ENCODE peak calls at places on chromosomes 16 and 17, in six cellular contexts. One of them, this sample, is unnamed.

GRCh38 chr16:31537362-31537921 is 9.7 kb downstream of the AHSP start:
- DNase-seq in HEK293T: no peak
- DNase-seq in GM12878: no peak
- DNase-seq in K562: no peak
- DNase-seq in IMR-90: no peak
- DNase-seq in HepG2: no peak
- DNase-seq in this sample: no peak

GRCh38 chr17:8846768-8847211 is 20.7 kb downstream of the PIK3R6 start:
- DNase-seq in HEK293T: peak
- DNase-seq in GM12878: no peak
- DNase-seq in K562: peak
- DNase-seq in IMR-90: peak
- DNase-seq in HepG2: peak
- DNase-seq in this sample: no peak

GRCh38 chr17:83055911-83056582 is 23.4 kb upstream of the METRNL start:
- DNase-seq in HEK293T: no peak
- DNase-seq in GM12878: no peak
- DNase-seq in K562: no peak
- DNase-seq in IMR-90: peak
- DNase-seq in HepG2: peak
- DNase-seq in this sample: peak

GRCh38 chr16:88063201-88063773 is 112.1 kb downstream of the BANP start:
- DNase-seq in HEK293T: no peak
- DNase-seq in GM12878: no peak
- DNase-seq in K562: no peak
- DNase-seq in IMR-90: peak
- DNase-seq in HepG2: no peak
- DNase-seq in this sample: no peak

GRCh38 chr16:14562691-14563491 is 67.2 kb downstream of the PARN start:
- DNase-seq in HEK293T: peak
- DNase-seq in GM12878: no peak
- DNase-seq in K562: peak
- DNase-seq in IMR-90: peak
- DNase-seq in HepG2: peak
- DNase-seq in this sample: peak

GRCh38 chr17:78696016-78696992 is 85.8 kb downstream of the CYTH1 start:
- DNase-seq in HEK293T: no peak
- DNase-seq in GM12878: no peak
- DNase-seq in K562: no peak
- DNase-seq in IMR-90: no peak
- DNase-seq in HepG2: no peak
- DNase-seq in this sample: no peak

GRCh38 chr17:66146394-66146793 is 45.5 kb downstream of the CEP112 start:
- DNase-seq in HEK293T: no peak
- DNase-seq in GM12878: no peak
- DNase-seq in K562: no peak
- DNase-seq in IMR-90: no peak
- DNase-seq in HepG2: no peak
- DNase-seq in this sample: no peak

GRCh38 chr17:66549731-66550207 is 247.4 kb downstream of the PRKCA start:
- DNase-seq in HEK293T: no peak
- DNase-seq in GM12878: no peak
- DNase-seq in K562: no peak
- DNase-seq in IMR-90: peak
- DNase-seq in HepG2: no peak
- DNase-seq in this sample: no peak

GRCh38 chr16:85612191-85612800 is 826 bp upstream of the GSE1 start:
- DNase-seq in HEK293T: peak
- DNase-seq in GM12878: no peak
- DNase-seq in K562: peak
- DNase-seq in IMR-90: peak
- DNase-seq in HepG2: peak
- DNase-seq in this sample: peak

GRCh38 chr17:4130715-4131114 is 12.1 kb downstream of the ZZEF1 start:
- DNase-seq in HEK293T: no peak
- DNase-seq in GM12878: no peak
- DNase-seq in K562: peak
- DNase-seq in IMR-90: peak
- DNase-seq in HepG2: no peak
- DNase-seq in this sample: no peak

GRCh38 chr16:50025544-50025931 is 513 bp downstream of the CNEP1R1 start:
- DNase-seq in HEK293T: peak
- DNase-seq in GM12878: no peak
- DNase-seq in K562: peak
- DNase-seq in IMR-90: no peak
- DNase-seq in HepG2: peak
- DNase-seq in this sample: peak

GRCh38 chr17:32302037-32302436 is 36.4 kb downstream of the RHBDL3 start:
- DNase-seq in HEK293T: no peak
- DNase-seq in GM12878: no peak
- DNase-seq in K562: no peak
- DNase-seq in IMR-90: no peak
- DNase-seq in HepG2: peak
- DNase-seq in this sample: no peak

GRCh38 chr16:3950343-3951193 is 70.1 kb upstream of the CREBBP start:
- DNase-seq in HEK293T: no peak
- DNase-seq in GM12878: no peak
- DNase-seq in K562: peak
- DNase-seq in IMR-90: peak
- DNase-seq in HepG2: no peak
- DNase-seq in this sample: no peak

GRCh38 chr17:38730526-38731379 is 612 bp downstream of the CISD3 start:
- DNase-seq in HEK293T: no peak
- DNase-seq in GM12878: no peak
- DNase-seq in K562: peak
- DNase-seq in IMR-90: peak
- DNase-seq in HepG2: peak
- DNase-seq in this sample: peak

GRCh38 chr17:13597723-13598347 is 3.9 kb downstream of the HS3ST3A1 start:
- DNase-seq in HEK293T: no peak
- DNase-seq in GM12878: no peak
- DNase-seq in K562: peak
- DNase-seq in IMR-90: peak
- DNase-seq in HepG2: peak
- DNase-seq in this sample: peak

GRCh38 chr17:34305061-34305460 is 14.2 kb upstream of the CCL8 start:
- DNase-seq in HEK293T: no peak
- DNase-seq in GM12878: no peak
- DNase-seq in K562: no peak
- DNase-seq in IMR-90: no peak
- DNase-seq in HepG2: no peak
- DNase-seq in this sample: no peak

GRCh38 chr17:51012538-51012937 is 108.1 kb downstream of the SPAG9 start:
- DNase-seq in HEK293T: no peak
- DNase-seq in GM12878: no peak
- DNase-seq in K562: no peak
- DNase-seq in IMR-90: no peak
- DNase-seq in HepG2: no peak
- DNase-seq in this sample: no peak

GRCh38 chr17:63988741-63989621 is 9.2 kb upstream of the PRR29 start:
- DNase-seq in HEK293T: no peak
- DNase-seq in GM12878: no peak
- DNase-seq in K562: no peak
- DNase-seq in IMR-90: no peak
- DNase-seq in HepG2: no peak
- DNase-seq in this sample: no peak

GRCh38 chr17:28597606-28598383 is 1.0 kb downstream of the SPAG5 start:
- DNase-seq in HEK293T: no peak
- DNase-seq in GM12878: no peak
- DNase-seq in K562: peak
- DNase-seq in IMR-90: no peak
- DNase-seq in HepG2: peak
- DNase-seq in this sample: no peak

GRCh38 chr17:34110315-34110714 is 144.8 kb upstream of the CCL2 start:
- DNase-seq in HEK293T: no peak
- DNase-seq in GM12878: no peak
- DNase-seq in K562: no peak
- DNase-seq in IMR-90: no peak
- DNase-seq in HepG2: no peak
- DNase-seq in this sample: no peak

GRCh38 chr17:4560837-4561241 is 462 bp upstream of the GGT6 start:
- DNase-seq in HEK293T: no peak
- DNase-seq in GM12878: no peak
- DNase-seq in K562: peak
- DNase-seq in IMR-90: no peak
- DNase-seq in HepG2: peak
- DNase-seq in this sample: no peak

GRCh38 chr17:28920191-28920590 is 17.3 kb upstream of the DHRS13 start:
- DNase-seq in HEK293T: no peak
- DNase-seq in GM12878: no peak
- DNase-seq in K562: no peak
- DNase-seq in IMR-90: no peak
- DNase-seq in HepG2: no peak
- DNase-seq in this sample: no peak

DNA sequence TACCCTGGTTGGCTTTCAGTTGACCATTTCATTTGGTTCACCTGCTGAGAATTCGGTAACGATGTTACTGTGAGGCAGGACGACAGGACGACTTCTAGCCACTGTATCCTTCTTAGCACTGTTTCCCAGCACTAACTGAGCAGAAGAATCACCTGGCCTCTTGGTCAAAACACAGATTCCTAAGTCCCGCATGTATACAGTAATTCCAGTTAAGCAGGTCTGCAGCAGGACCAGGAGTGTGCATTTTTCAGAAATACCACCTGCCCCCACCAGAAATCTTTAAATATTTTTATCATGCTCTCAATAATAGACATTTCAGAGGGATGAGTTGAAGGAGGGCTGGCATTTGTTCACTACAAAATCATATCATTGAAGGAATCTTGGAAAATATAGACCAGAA is 22.6 kb downstream of the RSL1D1 start:
- DNase-seq in HEK293T: no peak
- DNase-seq in GM12878: no peak
- DNase-seq in K562: no peak
- DNase-seq in IMR-90: no peak
- DNase-seq in HepG2: no peak
- DNase-seq in this sample: no peak
- TF ChIP-seq BHLHE40 in HEK293T: no peak
- TF ChIP-seq BHLHE40 in GM12878: no peak
- TF ChIP-seq BHLHE40 in K562: no peak
- TF ChIP-seq BHLHE40 in IMR-90: no peak
- TF ChIP-seq BHLHE40 in HepG2: no peak
- TF ChIP-seq BHLHE40 in this sample: no peak

GRCh38 chr16:57758331-57759117 is 23.0 kb downstream of the KATNB1 start:
- DNase-seq in HEK293T: no peak
- DNase-seq in GM12878: no peak
- DNase-seq in K562: no peak
- DNase-seq in IMR-90: no peak
- DNase-seq in HepG2: no peak
- DNase-seq in this sample: no peak

GRCh38 chr16:57759131-57759530 is 23.6 kb downstream of the KATNB1 start:
- DNase-seq in HEK293T: no peak
- DNase-seq in GM12878: no peak
- DNase-seq in K562: no peak
- DNase-seq in IMR-90: no peak
- DNase-seq in HepG2: no peak
- DNase-seq in this sample: no peak

GRCh38 chr16:57760357-57761160 is 25.0 kb downstream of the KATNB1 start:
- DNase-seq in HEK293T: no peak
- DNase-seq in GM12878: no peak
- DNase-seq in K562: no peak
- DNase-seq in IMR-90: no peak
- DNase-seq in HepG2: no peak
- DNase-seq in this sample: no peak

GRCh38 chr16:57761301-57761700 is 25.7 kb downstream of the KATNB1 start:
- DNase-seq in HEK293T: no peak
- DNase-seq in GM12878: no peak
- DNase-seq in K562: no peak
- DNase-seq in IMR-90: no peak
- DNase-seq in HepG2: no peak
- DNase-seq in this sample: no peak

GRCh38 chr16:57759541-57760356 is 24.2 kb downstream of the KATNB1 start:
- DNase-seq in HEK293T: no peak
- DNase-seq in GM12878: no peak
- DNase-seq in K562: no peak
- DNase-seq in IMR-90: no peak
- DNase-seq in HepG2: no peak
- DNase-seq in this sample: no peak
- TF ChIP-seq BHLHE40 in HEK293T: no peak
- TF ChIP-seq BHLHE40 in GM12878: no peak
- TF ChIP-seq BHLHE40 in K562: no peak
- TF ChIP-seq BHLHE40 in IMR-90: no peak
- TF ChIP-seq BHLHE40 in HepG2: no peak
- TF ChIP-seq BHLHE40 in this sample: no peak

GRCh38 chr17:35588196-35588920 is 1.2 kb downstream of the AP2B1 start:
- DNase-seq in HEK293T: no peak
- DNase-seq in GM12878: no peak
- DNase-seq in K562: peak
- DNase-seq in IMR-90: peak
- DNase-seq in HepG2: no peak
- DNase-seq in this sample: peak
- TF ChIP-seq BHLHE40 in HEK293T: no peak
- TF ChIP-seq BHLHE40 in GM12878: no peak
- TF ChIP-seq BHLHE40 in K562: peak
- TF ChIP-seq BHLHE40 in IMR-90: peak
- TF ChIP-seq BHLHE40 in HepG2: no peak
- TF ChIP-seq BHLHE40 in this sample: peak

GRCh38 chr17:70855401-70856054 is 686.2 kb downstream of the KCNJ2 start:
- DNase-seq in HEK293T: peak
- DNase-seq in GM12878: no peak
- DNase-seq in K562: no peak
- DNase-seq in IMR-90: peak
- DNase-seq in HepG2: no peak
- DNase-seq in this sample: no peak
- TF ChIP-seq BHLHE40 in HEK293T: no peak
- TF ChIP-seq BHLHE40 in GM12878: no peak
- TF ChIP-seq BHLHE40 in K562: no peak
- TF ChIP-seq BHLHE40 in IMR-90: peak
- TF ChIP-seq BHLHE40 in HepG2: no peak
- TF ChIP-seq BHLHE40 in this sample: no peak